ENCODE peak calls at places on chromosome 16, in eight cellular contexts. One of them, this sample, is unnamed.

GRCh38 chr16:15970743-15971434 is 21.5 kb downstream of the ABCC1 start:
- DNase-seq in IMR-90: no peak
- DNase-seq in GM23248: no peak
- DNase-seq in SK-N-SH: no peak
- DNase-seq in HepG2: no peak
- DNase-seq in keratinocyte: no peak
- DNase-seq in mammary epithelial cell: no peak
- DNase-seq in K562: no peak
- DNase-seq in this sample: no peak

GRCh38 chr16:71637398-71637797 is 11.4 kb downstream of the MARVELD3 start:
- DNase-seq in mammary epithelial cell: no peak
- DNase-seq in GM23248: peak; percentile 79
- DNase-seq in K562: no peak
- DNase-seq in keratinocyte: no peak
- DNase-seq in IMR-90: peak; percentile 86
- DNase-seq in HepG2: no peak
- DNase-seq in SK-N-SH: no peak
- DNase-seq in this sample: no peak

GRCh38 chr16:56673916-56674315 is 4.3 kb downstream of the MT1H start:
- DNase-seq in IMR-90: peak; percentile 20
- DNase-seq in GM23248: peak; percentile 57
- DNase-seq in keratinocyte: no peak
- DNase-seq in K562: no peak
- DNase-seq in SK-N-SH: no peak
- DNase-seq in HepG2: peak; percentile 47
- DNase-seq in mammary epithelial cell: peak; percentile 37
- DNase-seq in this sample: peak; percentile 66

GRCh38 chr16:80731915-80732314 is 72.5 kb downstream of the CDYL2 start:
- DNase-seq in SK-N-SH: no peak
- DNase-seq in K562: no peak
- DNase-seq in IMR-90: no peak
- DNase-seq in HepG2: no peak
- DNase-seq in keratinocyte: no peak
- DNase-seq in GM23248: no peak
- DNase-seq in mammary epithelial cell: no peak
- DNase-seq in this sample: no peak

GRCh38 chr16:77592021-77592420 is 130.3 kb upstream of the NUDT7 start:
- DNase-seq in IMR-90: no peak
- DNase-seq in HepG2: no peak
- DNase-seq in SK-N-SH: no peak
- DNase-seq in GM23248: no peak
- DNase-seq in mammary epithelial cell: no peak
- DNase-seq in K562: no peak
- DNase-seq in keratinocyte: no peak
- DNase-seq in this sample: no peak

GRCh38 chr16:69310479-69311114 is 553 bp upstream of the VPS4A start:
- DNase-seq in mammary epithelial cell: no peak
- DNase-seq in keratinocyte: no peak
- DNase-seq in K562: no peak
- DNase-seq in IMR-90: no peak
- DNase-seq in GM23248: no peak
- DNase-seq in SK-N-SH: no peak
- DNase-seq in HepG2: no peak
- DNase-seq in this sample: no peak

GRCh38 chr16:14562691-14563491 is 67.2 kb downstream of the PARN start:
- DNase-seq in SK-N-SH: no peak
- DNase-seq in keratinocyte: peak; percentile 72
- DNase-seq in GM23248: peak; percentile 87
- DNase-seq in K562: no peak
- DNase-seq in IMR-90: peak; percentile 26
- DNase-seq in HepG2: peak; percentile 99
- DNase-seq in mammary epithelial cell: peak; percentile 92
- DNase-seq in this sample: no peak

GRCh38 chr16:72560617-72561016 is 388.7 kb upstream of the PMFBP1 start:
- DNase-seq in keratinocyte: no peak
- DNase-seq in GM23248: no peak
- DNase-seq in HepG2: peak; percentile 53
- DNase-seq in mammary epithelial cell: no peak
- DNase-seq in IMR-90: no peak
- DNase-seq in K562: no peak
- DNase-seq in SK-N-SH: no peak
- DNase-seq in this sample: no peak

GRCh38 chr16:2523801-2524231 is 3.6 kb downstream of the AMDHD2 start:
- DNase-seq in keratinocyte: no peak
- DNase-seq in GM23248: no peak
- DNase-seq in HepG2: no peak
- DNase-seq in K562: no peak
- DNase-seq in IMR-90: no peak
- DNase-seq in SK-N-SH: no peak
- DNase-seq in mammary epithelial cell: no peak
- DNase-seq in this sample: no peak

GRCh38 chr16:81551821-81552304 is 107.3 kb downstream of the CMIP start:
- DNase-seq in GM23248: peak; percentile 50
- DNase-seq in keratinocyte: no peak
- DNase-seq in mammary epithelial cell: no peak
- DNase-seq in IMR-90: peak; percentile 71
- DNase-seq in K562: no peak
- DNase-seq in HepG2: no peak
- DNase-seq in SK-N-SH: peak; percentile 80
- DNase-seq in this sample: no peak

GRCh38 chr16:8751481-8752311 is 45.7 kb downstream of the TMEM186 start:
- DNase-seq in K562: no peak
- DNase-seq in keratinocyte: peak; percentile 26
- DNase-seq in SK-N-SH: no peak
- DNase-seq in HepG2: peak; percentile 76
- DNase-seq in mammary epithelial cell: peak; percentile 70
- DNase-seq in IMR-90: peak; percentile 78
- DNase-seq in GM23248: peak; percentile 80
- DNase-seq in this sample: no peak

GRCh38 chr16:12675852-12676251 is 127.8 kb downstream of the CPPED1 start:
- DNase-seq in mammary epithelial cell: peak; percentile 8
- DNase-seq in HepG2: no peak
- DNase-seq in keratinocyte: no peak
- DNase-seq in K562: peak; percentile 35
- DNase-seq in GM23248: peak; percentile 75
- DNase-seq in SK-N-SH: no peak
- DNase-seq in IMR-90: peak; percentile 75
- DNase-seq in this sample: no peak

GRCh38 chr16:10964039-10964890 is 19.9 kb downstream of the CLEC16A start:
- DNase-seq in mammary epithelial cell: peak; percentile 77
- DNase-seq in K562: peak; percentile 78
- DNase-seq in HepG2: peak; percentile 74
- DNase-seq in SK-N-SH: peak; percentile 79
- DNase-seq in IMR-90: peak; percentile 86
- DNase-seq in GM23248: peak; percentile 91
- DNase-seq in keratinocyte: no peak
- DNase-seq in this sample: peak; percentile 87

GRCh38 chr16:50204426-50205108 is 51.5 kb downstream of the TENT4B start:
- DNase-seq in K562: no peak
- DNase-seq in SK-N-SH: no peak
- DNase-seq in GM23248: peak; percentile 69
- DNase-seq in IMR-90: no peak
- DNase-seq in keratinocyte: no peak
- DNase-seq in HepG2: no peak
- DNase-seq in mammary epithelial cell: peak; percentile 32
- DNase-seq in this sample: no peak

GRCh38 chr16:53043986-53044571 is 8.6 kb downstream of the CHD9NB start:
- DNase-seq in keratinocyte: no peak
- DNase-seq in GM23248: no peak
- DNase-seq in HepG2: peak; percentile 68
- DNase-seq in K562: no peak
- DNase-seq in IMR-90: no peak
- DNase-seq in SK-N-SH: no peak
- DNase-seq in mammary epithelial cell: peak; percentile 43
- DNase-seq in this sample: peak; percentile 38

GRCh38 chr16:65658339-65659275 is 536.7 kb upstream of the CDH11 start:
- DNase-seq in K562: no peak
- DNase-seq in keratinocyte: peak; percentile 99
- DNase-seq in GM23248: peak; percentile 96
- DNase-seq in mammary epithelial cell: peak; percentile 95
- DNase-seq in SK-N-SH: peak; percentile 54
- DNase-seq in IMR-90: peak; percentile 86
- DNase-seq in HepG2: no peak
- DNase-seq in this sample: no peak

GRCh38 chr16:83842755-83843507 is 35.2 kb downstream of the HSBP1 start:
- DNase-seq in IMR-90: no peak
- DNase-seq in HepG2: no peak
- DNase-seq in GM23248: no peak
- DNase-seq in keratinocyte: no peak
- DNase-seq in K562: no peak
- DNase-seq in SK-N-SH: no peak
- DNase-seq in mammary epithelial cell: no peak
- DNase-seq in this sample: peak; percentile 97

GRCh38 chr16:14489460-14489859 is 140.6 kb downstream of the PARN start:
- DNase-seq in keratinocyte: no peak
- DNase-seq in mammary epithelial cell: no peak
- DNase-seq in HepG2: peak; percentile 57
- DNase-seq in SK-N-SH: peak; percentile 46
- DNase-seq in IMR-90: peak; percentile 15
- DNase-seq in K562: peak; percentile 47
- DNase-seq in GM23248: peak; percentile 62
- DNase-seq in this sample: peak; percentile 72

GRCh38 chr16:52851211-52851740 is 201.4 kb downstream of the CHD9NB start:
- DNase-seq in SK-N-SH: no peak
- DNase-seq in K562: no peak
- DNase-seq in GM23248: no peak
- DNase-seq in HepG2: no peak
- DNase-seq in keratinocyte: no peak
- DNase-seq in mammary epithelial cell: no peak
- DNase-seq in IMR-90: no peak
- DNase-seq in this sample: no peak

GRCh38 chr16:83887088-83887487 is 11.8 kb upstream of the MLYCD start:
- DNase-seq in HepG2: no peak
- DNase-seq in SK-N-SH: no peak
- DNase-seq in mammary epithelial cell: peak; percentile 2
- DNase-seq in GM23248: peak; percentile 61
- DNase-seq in K562: no peak
- DNase-seq in IMR-90: no peak
- DNase-seq in keratinocyte: no peak
- DNase-seq in this sample: peak; percentile 81

DNA sequence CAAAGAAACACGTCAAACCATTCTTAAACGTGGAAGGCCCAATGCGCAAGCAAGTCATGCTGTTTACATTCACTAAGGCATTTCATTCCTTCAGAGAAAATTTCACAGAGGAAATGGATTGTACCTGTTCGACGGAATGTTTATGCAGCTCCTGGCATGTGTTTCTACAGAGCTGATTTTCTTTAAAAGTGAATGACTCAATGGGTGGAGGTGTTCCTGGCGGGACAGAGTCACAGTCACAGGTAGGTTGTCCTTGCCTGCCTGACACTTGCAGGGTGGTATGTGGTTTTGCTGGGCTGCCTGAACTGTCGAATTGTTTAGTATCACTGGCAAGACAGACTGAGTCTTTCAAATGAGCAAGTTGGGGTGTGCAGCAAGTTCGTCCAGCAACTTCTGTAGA is 11.6 kb downstream of the PALB2 start:
- DNase-seq in mammary epithelial cell: peak; percentile 76
- DNase-seq in GM23248: no peak
- DNase-seq in keratinocyte: no peak
- DNase-seq in HepG2: no peak
- DNase-seq in IMR-90: no peak
- DNase-seq in SK-N-SH: no peak
- DNase-seq in K562: no peak
- DNase-seq in this sample: no peak
- H3K4me1 ChIP-seq in mammary epithelial cell: peaks cover 14% of the 10 kb centered on the region
- H3K4me1 ChIP-seq in GM23248: no peaks in the 10 kb centered on the region
- H3K4me1 ChIP-seq in keratinocyte: peaks cover 13% of the 10 kb centered on the region
- H3K4me1 ChIP-seq in HepG2: peaks cover 5% of the 10 kb centered on the region
- H3K4me1 ChIP-seq in IMR-90: no peaks in the 10 kb centered on the region
- H3K4me1 ChIP-seq in SK-N-SH: no peaks in the 10 kb centered on the region
- H3K4me1 ChIP-seq in K562: no peaks in the 10 kb centered on the region
- H3K4me1 ChIP-seq in this sample: peaks cover 3% of the 10 kb centered on the region

DNA sequence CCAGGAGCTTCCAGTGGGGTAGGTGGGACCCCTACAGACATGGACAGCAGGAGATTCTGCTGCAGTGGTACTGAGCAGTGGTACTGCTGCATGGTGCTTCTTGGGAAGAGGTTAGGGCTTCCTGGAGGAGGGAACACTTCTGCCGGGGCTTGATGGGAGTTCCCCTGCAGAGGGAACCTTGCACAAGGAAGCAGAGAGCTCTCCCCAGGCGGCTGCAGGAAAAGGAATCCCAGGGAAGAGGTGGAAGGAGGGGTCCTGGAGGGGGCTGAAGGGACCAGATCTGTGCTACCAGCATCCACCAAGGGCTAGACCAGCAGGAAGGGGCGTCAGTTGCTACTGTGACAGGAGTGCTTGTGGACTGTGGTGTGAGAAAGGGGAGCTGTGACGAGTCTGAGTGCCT is 10.6 kb downstream of the RIPOR1 start:
- DNase-seq in IMR-90: no peak
- DNase-seq in mammary epithelial cell: no peak
- DNase-seq in HepG2: no peak
- DNase-seq in K562: no peak
- DNase-seq in GM23248: no peak
- DNase-seq in SK-N-SH: no peak
- DNase-seq in keratinocyte: no peak
- DNase-seq in this sample: no peak
- H3K4me2 ChIP-seq in IMR-90: no peak overlapping the region
- H3K4me2 ChIP-seq in mammary epithelial cell: no peak overlapping the region
- H3K4me2 ChIP-seq in HepG2: no peak overlapping the region
- H3K4me2 ChIP-seq in K562: no peak overlapping the region
- H3K4me2 ChIP-seq in GM23248: no peak overlapping the region
- H3K4me2 ChIP-seq in SK-N-SH: peak overlapping the region; percentile 98
- H3K4me2 ChIP-seq in keratinocyte: no peak overlapping the region
- H3K4me2 ChIP-seq in this sample: no peak overlapping the region

DNA sequence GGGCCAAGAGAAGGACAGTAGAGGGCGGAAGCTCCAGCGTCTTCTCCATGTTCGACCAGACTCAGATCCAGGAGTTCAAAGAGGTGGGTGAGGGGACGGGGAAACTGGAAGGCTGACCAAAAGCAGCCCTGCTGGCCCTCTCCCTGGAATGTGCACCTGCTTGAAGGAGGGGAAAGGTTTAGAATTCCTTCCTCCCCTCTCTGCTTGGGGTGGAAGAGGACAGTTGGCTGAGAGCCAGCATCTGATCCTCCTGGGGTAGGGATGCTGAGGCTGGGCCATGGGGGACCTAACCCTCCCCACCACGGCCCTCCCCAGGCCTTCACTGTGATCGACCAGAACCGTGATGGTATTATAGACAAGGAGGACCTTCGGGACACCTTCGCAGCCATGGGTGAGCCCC is 1.2 kb downstream of the MYL11 start:
- DNase-seq in SK-N-SH: no peak
- DNase-seq in IMR-90: no peak
- DNase-seq in keratinocyte: no peak
- DNase-seq in HepG2: no peak
- DNase-seq in GM23248: no peak
- DNase-seq in mammary epithelial cell: no peak
- DNase-seq in K562: no peak
- DNase-seq in this sample: no peak
- H3K4me1 ChIP-seq in SK-N-SH: peaks cover 10% of the 10 kb centered on the region
- H3K4me1 ChIP-seq in IMR-90: peaks cover 7% of the 10 kb centered on the region
- H3K4me1 ChIP-seq in keratinocyte: peaks cover 15% of the 10 kb centered on the region
- H3K4me1 ChIP-seq in HepG2: peaks cover 55% of the 10 kb centered on the region
- H3K4me1 ChIP-seq in GM23248: peaks cover 8% of the 10 kb centered on the region
- H3K4me1 ChIP-seq in mammary epithelial cell: peaks cover 20% of the 10 kb centered on the region
- H3K4me1 ChIP-seq in K562: peaks cover 63% of the 10 kb centered on the region
- H3K4me1 ChIP-seq in this sample: peaks cover 53% of the 10 kb centered on the region

DNA sequence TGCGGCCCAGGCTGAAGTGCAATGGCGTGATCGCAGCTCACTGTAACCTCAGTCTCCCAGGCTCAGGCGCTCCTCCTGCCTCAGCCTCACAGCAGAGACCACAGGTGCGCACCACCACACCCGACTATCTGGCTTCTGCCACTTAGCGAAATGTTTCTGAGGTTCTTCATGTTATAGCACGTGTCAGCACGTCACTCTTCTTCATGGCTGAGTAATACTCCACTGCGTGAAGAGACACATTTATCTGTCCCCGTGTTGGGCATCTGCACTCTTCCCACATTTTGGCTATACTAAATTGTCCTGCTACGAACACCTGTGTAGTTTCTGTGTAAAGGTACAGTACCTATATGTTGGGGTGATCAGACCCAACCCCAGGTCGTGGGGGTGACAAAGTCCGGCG is 1.0 kb upstream of the DPEP1 start:
- DNase-seq in mammary epithelial cell: no peak
- DNase-seq in IMR-90: no peak
- DNase-seq in HepG2: no peak
- DNase-seq in K562: no peak
- DNase-seq in GM23248: no peak
- DNase-seq in keratinocyte: no peak
- DNase-seq in SK-N-SH: no peak
- DNase-seq in this sample: no peak
- H3K4me2 ChIP-seq in mammary epithelial cell: no peak overlapping the region
- H3K4me2 ChIP-seq in IMR-90: no peak overlapping the region
- H3K4me2 ChIP-seq in HepG2: no peak overlapping the region
- H3K4me2 ChIP-seq in K562: no peak overlapping the region
- H3K4me2 ChIP-seq in GM23248: no peak overlapping the region
- H3K4me2 ChIP-seq in keratinocyte: no peak overlapping the region
- H3K4me2 ChIP-seq in SK-N-SH: no peak overlapping the region
- H3K4me2 ChIP-seq in this sample: no peak overlapping the region